ENCODE peak calls at places on chromosomes 7 and 10, in eight cellular contexts. E, Q, F, U, I, Y, D and M are unnamed samples.

GRCh38 chr7:122768827-122769226 is 66.1 kb upstream of the RNF148 start:
- DNase-seq in E (no peak), Q (no peak), F (no peak), U (no peak), I (no peak), Y (no peak), D (no peak), M (no peak)

GRCh38 chr7:2761801-2762497 is 73.9 kb downstream of the AMZ1 start:
- DNase-seq in E (no peak), Q (no peak), F (no peak), U (no peak), I (no peak), Y (no peak), D (no peak), M (no peak)

GRCh38 chr7:43505412-43505811 is 77.5 kb upstream of the STK17A start:
- DNase-seq in E (no peak), Q (no peak), F (no peak), U (no peak), I (no peak), Y (no peak), D (no peak), M (no peak)

GRCh38 chr7:99559276-99559915 is 954 bp downstream of the ZNF655 start:
- DNase-seq in E (no peak), Q (no peak), F (no peak), U (peak), I (no peak), Y (no peak), D (no peak), M (no peak)

GRCh38 chr7:2542924-2543871 is 12.1 kb downstream of the BRAT1 start:
- DNase-seq in E (no peak), Q (no peak), F (no peak), U (no peak), I (no peak), Y (no peak), D (no peak), M (no peak)

GRCh38 chr7:72035275-72035674 is 376.9 kb downstream of the CALN1 start:
- DNase-seq in E (no peak), Q (no peak), F (no peak), U (no peak), I (no peak), Y (no peak), D (no peak), M (no peak)

GRCh38 chr7:137983308-137984008 is 18.4 kb downstream of the CREB3L2 start:
- DNase-seq in E (no peak), Q (no peak), F (no peak), U (no peak), I (no peak), Y (no peak), D (no peak), M (no peak)

GRCh38 chr7:81256991-81257390 is 338.1 kb upstream of the SEMA3C start:
- DNase-seq in E (no peak), Q (no peak), F (no peak), U (peak), I (no peak), Y (peak), D (no peak), M (peak)

GRCh38 chr7:1734331-1734730 is 64.3 kb downstream of the ELFN1 start:
- DNase-seq in E (no peak), Q (no peak), F (no peak), U (no peak), I (no peak), Y (no peak), D (no peak), M (no peak)

GRCh38 chr10:42734537-42734936 is 48.1 kb upstream of the BMS1 start:
- DNase-seq in E (no peak), Q (no peak), F (no peak), U (no peak), I (no peak), Y (peak), D (no peak), M (no peak)

GRCh38 chr10:23046032-23046431 is 49.3 kb upstream of the MSRB2 start:
- DNase-seq in E (no peak), Q (no peak), F (no peak), U (no peak), I (no peak), Y (no peak), D (no peak), M (no peak)

GRCh38 chr7:147651601-147652000 is 939.0 kb upstream of the C7orf33 start:
- DNase-seq in E (no peak), Q (no peak), F (no peak), U (no peak), I (no peak), Y (no peak), D (no peak), M (no peak)
- TF ChIP-seq CTCF in E (no peak), Q (no peak), F (no peak), U (no peak), I (no peak), Y (no peak), D (no peak), M (no peak)

GRCh38 chr10:9824546-9825164 is 1193.0 kb upstream of the CELF2 start:
- DNase-seq in E (no peak), Q (no peak), F (no peak), U (no peak), I (no peak), Y (no peak), D (no peak), M (no peak)

GRCh38 chr10:9825491-9826018 is 1192.1 kb upstream of the CELF2 start:
- DNase-seq in E (no peak), Q (no peak), F (no peak), U (peak), I (no peak), Y (peak), D (no peak), M (no peak)

GRCh38 chr10:9823268-9823930 is 1194.3 kb upstream of the CELF2 start:
- DNase-seq in E (no peak), Q (no peak), F (no peak), U (peak), I (no peak), Y (no peak), D (no peak), M (no peak)

GRCh38 chr10:9814285-9814866 is 1203.3 kb upstream of the CELF2 start:
- DNase-seq in E (no peak), Q (no peak), F (no peak), U (peak), I (no peak), Y (peak), D (no peak), M (no peak)

GRCh38 chr10:9819756-9820494 is 1197.7 kb upstream of the CELF2 start:
- DNase-seq in E (no peak), Q (no peak), F (no peak), U (no peak), I (no peak), Y (no peak), D (no peak), M (no peak)
- TF ChIP-seq CTCF in E (no peak), Q (no peak), F (no peak), U (no peak), I (no peak), Y (no peak), D (no peak), M (no peak)

GRCh38 chr7:140033779-140034363 is 28.9 kb downstream of the PARP12 start:
- DNase-seq in E (no peak), Q (no peak), F (no peak), U (peak), I (no peak), Y (no peak), D (peak), M (no peak)

GRCh38 chr7:140033036-140033435 is 29.7 kb downstream of the PARP12 start:
- DNase-seq in E (no peak), Q (no peak), F (no peak), U (peak), I (no peak), Y (no peak), D (peak), M (no peak)

GRCh38 chr7:140039071-140039470 is 23.7 kb downstream of the PARP12 start:
- DNase-seq in E (no peak), Q (no peak), F (no peak), U (no peak), I (no peak), Y (no peak), D (no peak), M (no peak)

GRCh38 chr7:140035400-140036223 is 27.1 kb downstream of the PARP12 start:
- DNase-seq in E (no peak), Q (no peak), F (no peak), U (peak), I (no peak), Y (peak), D (peak), M (no peak)

GRCh38 chr7:140036224-140036651 is 26.5 kb downstream of the PARP12 start:
- DNase-seq in E (no peak), Q (no peak), F (no peak), U (no peak), I (no peak), Y (no peak), D (no peak), M (no peak)
- TF ChIP-seq CTCF in E (no peak), Q (no peak), F (no peak), U (no peak), I (no peak), Y (no peak), D (no peak), M (no peak)

DNA sequence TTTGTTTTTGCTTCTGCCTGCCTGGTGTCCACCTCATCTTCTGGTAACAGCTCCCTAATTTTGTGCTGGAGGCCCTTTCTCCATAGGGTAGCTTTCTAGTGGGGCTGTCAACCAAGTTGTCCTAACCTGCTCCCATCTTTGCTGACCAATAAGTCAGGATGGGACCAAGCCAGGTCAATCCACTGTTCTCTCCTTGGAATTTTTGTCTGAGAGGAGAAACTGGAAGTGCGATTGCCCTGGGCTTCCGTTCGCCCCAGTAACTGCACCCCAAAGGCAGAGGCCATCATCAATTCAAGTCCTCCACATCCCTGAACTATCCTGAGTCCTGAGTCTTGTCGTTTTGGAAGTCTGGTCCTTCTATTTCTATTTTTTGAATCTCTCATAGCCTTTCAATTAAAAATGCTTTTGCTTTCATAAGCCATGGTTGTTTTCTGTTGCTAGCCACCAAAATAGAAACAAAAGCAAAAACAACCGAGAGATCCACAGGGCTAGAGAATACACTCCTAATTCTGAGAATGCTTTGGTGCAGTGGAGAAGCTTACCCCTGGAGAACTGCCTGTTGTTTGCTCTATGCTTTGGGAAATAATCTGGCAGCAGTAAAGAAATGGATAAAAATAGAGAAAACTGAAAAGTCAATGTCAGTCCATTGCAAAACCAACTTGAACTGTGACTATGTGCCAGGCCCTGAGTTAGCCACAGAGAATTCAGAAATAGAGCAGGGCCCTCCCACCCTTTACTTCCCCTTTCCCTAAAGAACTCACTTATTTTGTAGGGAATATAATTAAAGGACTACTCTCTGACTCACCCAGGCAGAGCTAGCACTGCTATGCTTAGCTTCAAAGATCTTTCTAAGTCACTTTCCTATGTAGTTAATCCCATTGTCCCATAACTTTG is 368.1 kb downstream of the CXCL12 start:
- DNase-seq in E (no peak), Q (no peak), F (no peak), U (peak), I (no peak), Y (no peak), D (no peak), M (no peak)
- TF ChIP-seq CTCF in E (no peak), Q (no peak), F (no peak), U (no peak), I (no peak), Y (no peak), D (no peak), M (no peak)

DNA sequence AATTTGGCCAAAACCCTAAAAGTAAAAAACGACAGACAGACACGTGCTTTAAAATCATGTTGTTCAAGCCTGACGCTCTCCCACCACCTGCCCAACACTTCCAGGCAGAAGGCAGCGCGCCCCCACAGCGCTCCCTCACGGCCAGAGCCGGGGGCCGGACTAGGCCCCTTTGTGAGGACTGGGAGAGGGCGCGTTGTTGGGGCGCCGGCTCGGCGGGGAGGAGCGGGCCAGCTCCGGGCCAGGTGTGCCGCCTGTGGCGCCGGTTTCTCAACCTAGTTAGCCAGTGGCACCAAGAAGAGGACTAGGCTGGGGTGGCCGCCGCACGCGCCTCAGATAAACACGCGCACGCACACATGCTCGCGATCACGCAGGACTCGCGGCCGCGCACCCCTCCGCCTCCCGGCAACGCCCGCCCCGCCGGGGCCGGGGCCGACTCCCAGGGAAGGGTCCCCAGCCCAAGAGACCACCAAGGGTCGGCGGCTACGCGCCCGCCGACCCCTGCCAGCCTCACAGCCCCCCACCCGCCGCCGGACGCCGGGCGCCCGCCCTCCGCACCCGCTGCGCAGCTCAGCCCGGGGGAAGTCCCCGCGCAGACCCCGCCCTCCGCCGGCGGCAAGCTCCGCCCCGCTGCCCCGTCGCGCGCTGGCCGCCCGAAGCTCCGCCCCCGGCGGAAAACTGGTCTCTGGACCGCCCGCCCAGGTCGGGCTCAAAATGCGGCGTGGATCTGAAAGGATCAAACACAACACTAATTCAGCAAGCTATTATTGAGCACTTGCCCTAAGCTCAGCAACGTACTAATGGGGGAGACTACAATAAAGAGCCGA is at the start of gene IMMP2L:
- DNase-seq in E (peak), Q (peak), F (peak), U (peak), I (peak), Y (peak), D (peak), M (peak)
- TF ChIP-seq CTCF in E (peak), Q (peak), F (peak), U (peak), I (no peak), Y (peak), D (no peak), M (peak)

GRCh38 chr10:58335306-58336005 is 650 bp downstream of the UBE2D1 start:
- DNase-seq in E (no peak), Q (no peak), F (no peak), U (peak), I (peak), Y (peak), D (peak), M (peak)

GRCh38 chr10:58336242-58336641 is 1.4 kb downstream of the UBE2D1 start:
- DNase-seq in E (no peak), Q (no peak), F (no peak), U (no peak), I (no peak), Y (no peak), D (no peak), M (no peak)

GRCh38 chr10:58330397-58330796 is 4.4 kb upstream of the UBE2D1 start:
- DNase-seq in E (no peak), Q (no peak), F (no peak), U (no peak), I (no peak), Y (no peak), D (no peak), M (no peak)

GRCh38 chr10:58334817-58335305 is at the start of gene UBE2D1:
- DNase-seq in E (peak), Q (peak), F (peak), U (peak), I (peak), Y (peak), D (peak), M (peak)
- TF ChIP-seq CTCF in E (no peak), Q (no peak), F (peak), U (peak), I (no peak), Y (peak), D (no peak), M (peak)

DNA sequence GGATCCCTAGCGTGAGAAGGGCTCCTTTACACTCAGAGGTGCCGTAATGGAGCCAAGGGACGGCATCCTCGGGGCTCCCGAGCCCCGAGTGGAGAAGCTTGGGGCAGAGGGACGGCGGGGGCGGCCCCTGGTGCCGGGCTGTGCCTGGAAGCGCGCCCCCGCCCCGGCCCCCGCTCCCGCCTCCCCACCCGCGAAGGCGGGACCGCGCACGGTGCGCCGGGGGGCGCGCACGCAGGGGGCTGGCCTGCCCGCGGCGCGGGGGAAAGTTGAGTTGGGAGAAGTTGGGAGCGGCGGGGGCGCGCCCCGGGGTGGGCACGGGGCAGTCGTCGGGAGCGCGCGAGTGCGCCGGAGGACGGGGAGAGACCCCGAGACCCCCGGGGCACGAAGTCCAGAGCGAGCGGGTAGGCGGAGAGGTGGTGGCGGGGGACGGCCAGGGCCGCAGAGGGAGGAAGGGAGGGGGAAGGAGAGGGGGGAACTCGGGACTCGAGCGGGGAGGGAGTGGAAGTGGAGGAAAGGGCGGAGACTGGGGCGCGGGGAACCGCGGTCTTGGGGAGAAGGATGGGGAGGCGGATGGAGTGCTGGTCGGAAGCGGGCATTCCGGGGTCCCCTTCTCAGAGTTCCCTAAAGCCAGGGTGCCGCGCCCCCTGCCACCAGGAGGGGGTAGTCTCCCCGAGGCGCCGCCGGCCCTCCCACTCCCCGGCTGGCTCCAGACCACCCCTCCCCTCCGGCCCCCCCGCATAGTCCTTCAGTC is at the start of gene SLC4A2:
- DNase-seq in E (peak), Q (peak), F (peak), U (peak), I (peak), Y (peak), D (peak), M (peak)
- TF ChIP-seq CTCF in E (peak), Q (peak), F (peak), U (peak), I (no peak), Y (peak), D (peak), M (peak)

DNA sequence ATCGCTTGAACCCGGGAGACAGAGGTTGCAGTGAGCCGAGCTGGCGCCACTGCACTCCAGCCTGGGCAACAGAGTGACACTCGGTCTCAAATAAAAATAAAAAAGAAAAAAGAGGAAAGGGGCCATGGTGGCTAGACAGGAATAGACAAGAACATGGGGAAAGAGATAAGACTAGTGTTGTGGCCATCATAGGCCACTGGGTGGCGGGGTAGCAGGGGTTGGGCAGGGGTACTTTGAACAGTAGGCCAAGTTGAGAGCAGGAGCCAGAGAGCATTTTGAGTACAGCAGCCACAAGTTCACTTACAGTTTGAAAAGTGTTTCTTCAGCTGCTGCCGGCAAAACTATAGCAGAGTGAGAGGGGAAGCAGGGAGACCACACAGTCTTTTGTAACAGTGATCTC is 656.0 kb downstream of the CNTNAP2 start:
- DNase-seq in E (no peak), Q (no peak), F (peak), U (no peak), I (no peak), Y (peak), D (no peak), M (peak)
- TF ChIP-seq CTCF in E (no peak), Q (no peak), F (peak), U (no peak), I (no peak), Y (peak), D (no peak), M (peak)

GRCh38 chr7:158317238-158318205 is 270.1 kb downstream of the PTPRN2 start:
- DNase-seq in E (no peak), Q (no peak), F (no peak), U (no peak), I (no peak), Y (no peak), D (no peak), M (peak)
- TF ChIP-seq CTCF in E (no peak), Q (no peak), F (no peak), U (no peak), I (no peak), Y (no peak), D (no peak), M (no peak)